ENCODE peak calls at places on chromosomes 11 and 22, in ten cellular contexts. One of them, this sample, is unnamed.

GRCh38 chr22:49934891-49935557 is 16.6 kb downstream of the CRELD2 start:
- DNase-seq in activated CD4-positive, CD25-positive, alpha-beta regulatory T cell: peak; percentile 74
- DNase-seq in Kasumi-1: peak; percentile 32
- DNase-seq in NB4: peak; percentile 66
- DNase-seq in A673: peak; percentile 86
- DNase-seq in GM23338: peak; percentile 86
- DNase-seq in amniotic stem cell: no peak
- DNase-seq in activated T-cell treated with anti-CD3 and anti-CD28 coated beads, Interleukin-2, amount 50 U/mL, for 48 hours: peak; percentile 95
- DNase-seq in breast epithelium: peak; percentile 81
- DNase-seq in occipital lobe: no peak
- DNase-seq in this sample: peak; percentile 89

GRCh38 chr11:11968511-11969280 is 39.7 kb downstream of the DKK3 start:
- DNase-seq in breast epithelium: no peak
- DNase-seq in activated T-cell treated with anti-CD3 and anti-CD28 coated beads, Interleukin-2, amount 50 U/mL, for 48 hours: no peak
- DNase-seq in activated CD4-positive, CD25-positive, alpha-beta regulatory T cell: no peak
- DNase-seq in Kasumi-1: no peak
- DNase-seq in GM23338: no peak
- DNase-seq in A673: peak; percentile 73
- DNase-seq in NB4: no peak
- DNase-seq in amniotic stem cell: no peak
- DNase-seq in occipital lobe: no peak
- DNase-seq in this sample: no peak

GRCh38 chr22:50008151-50009040 is 4.2 kb downstream of the IL17REL start:
- DNase-seq in amniotic stem cell: no peak
- DNase-seq in breast epithelium: no peak
- DNase-seq in Kasumi-1: no peak
- DNase-seq in activated T-cell treated with anti-CD3 and anti-CD28 coated beads, Interleukin-2, amount 50 U/mL, for 48 hours: no peak
- DNase-seq in GM23338: peak; percentile 43
- DNase-seq in occipital lobe: no peak
- DNase-seq in activated CD4-positive, CD25-positive, alpha-beta regulatory T cell: no peak
- DNase-seq in NB4: no peak
- DNase-seq in A673: no peak
- DNase-seq in this sample: no peak

GRCh38 chr11:11044137-11044855 is 186.4 kb upstream of the ZBED5 start:
- DNase-seq in breast epithelium: no peak
- DNase-seq in activated T-cell treated with anti-CD3 and anti-CD28 coated beads, Interleukin-2, amount 50 U/mL, for 48 hours: no peak
- DNase-seq in occipital lobe: no peak
- DNase-seq in NB4: no peak
- DNase-seq in activated CD4-positive, CD25-positive, alpha-beta regulatory T cell: no peak
- DNase-seq in amniotic stem cell: no peak
- DNase-seq in Kasumi-1: no peak
- DNase-seq in GM23338: no peak
- DNase-seq in A673: no peak
- DNase-seq in this sample: no peak

GRCh38 chr22:46453006-46453828 is 84.2 kb downstream of the CELSR1 start:
- DNase-seq in GM23338: no peak
- DNase-seq in breast epithelium: no peak
- DNase-seq in Kasumi-1: no peak
- DNase-seq in activated CD4-positive, CD25-positive, alpha-beta regulatory T cell: no peak
- DNase-seq in activated T-cell treated with anti-CD3 and anti-CD28 coated beads, Interleukin-2, amount 50 U/mL, for 48 hours: no peak
- DNase-seq in A673: no peak
- DNase-seq in NB4: no peak
- DNase-seq in occipital lobe: no peak
- DNase-seq in amniotic stem cell: no peak
- DNase-seq in this sample: no peak

GRCh38 chr22:16783930-16784354 is 41.3 kb downstream of the XKR3 start:
- DNase-seq in occipital lobe: no peak
- DNase-seq in activated CD4-positive, CD25-positive, alpha-beta regulatory T cell: no peak
- DNase-seq in GM23338: peak; percentile 71
- DNase-seq in NB4: peak; percentile 18
- DNase-seq in amniotic stem cell: no peak
- DNase-seq in Kasumi-1: peak; percentile 27
- DNase-seq in activated T-cell treated with anti-CD3 and anti-CD28 coated beads, Interleukin-2, amount 50 U/mL, for 48 hours: no peak
- DNase-seq in breast epithelium: no peak
- DNase-seq in A673: peak; percentile 7
- DNase-seq in this sample: no peak

GRCh38 chr11:115912484-115912945 is 408.3 kb upstream of the CADM1 start:
- DNase-seq in breast epithelium: no peak
- DNase-seq in GM23338: peak; percentile 62
- DNase-seq in A673: no peak
- DNase-seq in amniotic stem cell: no peak
- DNase-seq in NB4: no peak
- DNase-seq in occipital lobe: no peak
- DNase-seq in activated CD4-positive, CD25-positive, alpha-beta regulatory T cell: no peak
- DNase-seq in Kasumi-1: no peak
- DNase-seq in activated T-cell treated with anti-CD3 and anti-CD28 coated beads, Interleukin-2, amount 50 U/mL, for 48 hours: no peak
- DNase-seq in this sample: no peak

GRCh38 chr11:98564881-98565280 is 455.9 kb upstream of the CNTN5 start:
- DNase-seq in breast epithelium: no peak
- DNase-seq in A673: no peak
- DNase-seq in Kasumi-1: no peak
- DNase-seq in occipital lobe: no peak
- DNase-seq in GM23338: no peak
- DNase-seq in activated CD4-positive, CD25-positive, alpha-beta regulatory T cell: no peak
- DNase-seq in amniotic stem cell: no peak
- DNase-seq in NB4: no peak
- DNase-seq in activated T-cell treated with anti-CD3 and anti-CD28 coated beads, Interleukin-2, amount 50 U/mL, for 48 hours: no peak
- DNase-seq in this sample: no peak

GRCh38 chr11:31987118-31988005 is 103.5 kb upstream of the RCN1 start:
- DNase-seq in breast epithelium: no peak
- DNase-seq in occipital lobe: no peak
- DNase-seq in activated CD4-positive, CD25-positive, alpha-beta regulatory T cell: no peak
- DNase-seq in Kasumi-1: no peak
- DNase-seq in amniotic stem cell: no peak
- DNase-seq in NB4: no peak
- DNase-seq in A673: peak; percentile 60
- DNase-seq in GM23338: peak; percentile 79
- DNase-seq in activated T-cell treated with anti-CD3 and anti-CD28 coated beads, Interleukin-2, amount 50 U/mL, for 48 hours: no peak
- DNase-seq in this sample: no peak

GRCh38 chr11:68677432-68677831 is 6.9 kb upstream of the GAL start:
- DNase-seq in occipital lobe: no peak
- DNase-seq in activated CD4-positive, CD25-positive, alpha-beta regulatory T cell: no peak
- DNase-seq in amniotic stem cell: no peak
- DNase-seq in breast epithelium: peak; percentile 17
- DNase-seq in A673: peak; percentile 18
- DNase-seq in NB4: peak; percentile 85
- DNase-seq in activated T-cell treated with anti-CD3 and anti-CD28 coated beads, Interleukin-2, amount 50 U/mL, for 48 hours: no peak
- DNase-seq in Kasumi-1: no peak
- DNase-seq in GM23338: peak; percentile 44
- DNase-seq in this sample: no peak

GRCh38 chr11:123173040-123173855 is 21.8 kb downstream of the CLMP start:
- DNase-seq in occipital lobe: no peak
- DNase-seq in breast epithelium: no peak
- DNase-seq in Kasumi-1: no peak
- DNase-seq in GM23338: no peak
- DNase-seq in amniotic stem cell: peak; percentile 88
- DNase-seq in A673: peak; percentile 62
- DNase-seq in activated T-cell treated with anti-CD3 and anti-CD28 coated beads, Interleukin-2, amount 50 U/mL, for 48 hours: no peak
- DNase-seq in NB4: peak; percentile 46
- DNase-seq in activated CD4-positive, CD25-positive, alpha-beta regulatory T cell: no peak
- DNase-seq in this sample: no peak

GRCh38 chr22:23315341-23315917 is 135.1 kb downstream of the BCR start:
- DNase-seq in activated CD4-positive, CD25-positive, alpha-beta regulatory T cell: peak; percentile 27
- DNase-seq in activated T-cell treated with anti-CD3 and anti-CD28 coated beads, Interleukin-2, amount 50 U/mL, for 48 hours: peak; percentile 80
- DNase-seq in breast epithelium: peak; percentile 72
- DNase-seq in A673: peak; percentile 73
- DNase-seq in occipital lobe: no peak
- DNase-seq in Kasumi-1: peak; percentile 40
- DNase-seq in amniotic stem cell: peak; percentile 12
- DNase-seq in NB4: peak; percentile 53
- DNase-seq in GM23338: peak; percentile 67
- DNase-seq in this sample: peak; percentile 43

GRCh38 chr22:17117890-17118289 is 3.3 kb downstream of the TMEM121B start:
- DNase-seq in A673: no peak
- DNase-seq in breast epithelium: no peak
- DNase-seq in Kasumi-1: peak; percentile 92
- DNase-seq in NB4: peak; percentile 69
- DNase-seq in activated T-cell treated with anti-CD3 and anti-CD28 coated beads, Interleukin-2, amount 50 U/mL, for 48 hours: no peak
- DNase-seq in GM23338: no peak
- DNase-seq in occipital lobe: no peak
- DNase-seq in amniotic stem cell: no peak
- DNase-seq in activated CD4-positive, CD25-positive, alpha-beta regulatory T cell: no peak
- DNase-seq in this sample: no peak

GRCh38 chr22:31866918-31867317 is 77.4 kb upstream of the YWHAH start:
- DNase-seq in GM23338: no peak
- DNase-seq in A673: no peak
- DNase-seq in NB4: no peak
- DNase-seq in breast epithelium: no peak
- DNase-seq in amniotic stem cell: no peak
- DNase-seq in occipital lobe: no peak
- DNase-seq in activated CD4-positive, CD25-positive, alpha-beta regulatory T cell: no peak
- DNase-seq in activated T-cell treated with anti-CD3 and anti-CD28 coated beads, Interleukin-2, amount 50 U/mL, for 48 hours: no peak
- DNase-seq in Kasumi-1: no peak
- DNase-seq in this sample: no peak

GRCh38 chr11:57680552-57680874 is 12.6 kb downstream of the ZDHHC5 start:
- DNase-seq in activated T-cell treated with anti-CD3 and anti-CD28 coated beads, Interleukin-2, amount 50 U/mL, for 48 hours: no peak
- DNase-seq in Kasumi-1: no peak
- DNase-seq in breast epithelium: no peak
- DNase-seq in activated CD4-positive, CD25-positive, alpha-beta regulatory T cell: no peak
- DNase-seq in occipital lobe: no peak
- DNase-seq in amniotic stem cell: no peak
- DNase-seq in GM23338: no peak
- DNase-seq in A673: peak; percentile 45
- DNase-seq in NB4: no peak
- DNase-seq in this sample: no peak

GRCh38 chr11:93194673-93195291 is 3.0 kb downstream of the SLC36A4 start:
- DNase-seq in activated CD4-positive, CD25-positive, alpha-beta regulatory T cell: no peak
- DNase-seq in occipital lobe: no peak
- DNase-seq in activated T-cell treated with anti-CD3 and anti-CD28 coated beads, Interleukin-2, amount 50 U/mL, for 48 hours: no peak
- DNase-seq in breast epithelium: no peak
- DNase-seq in GM23338: no peak
- DNase-seq in amniotic stem cell: no peak
- DNase-seq in A673: no peak
- DNase-seq in NB4: peak; percentile 40
- DNase-seq in Kasumi-1: no peak
- DNase-seq in this sample: no peak

GRCh38 chr11:4068962-4069361 is 25.6 kb upstream of the RRM1 start:
- DNase-seq in activated CD4-positive, CD25-positive, alpha-beta regulatory T cell: no peak
- DNase-seq in GM23338: no peak
- DNase-seq in Kasumi-1: peak; percentile 49
- DNase-seq in A673: no peak
- DNase-seq in NB4: no peak
- DNase-seq in activated T-cell treated with anti-CD3 and anti-CD28 coated beads, Interleukin-2, amount 50 U/mL, for 48 hours: no peak
- DNase-seq in occipital lobe: no peak
- DNase-seq in amniotic stem cell: no peak
- DNase-seq in breast epithelium: no peak
- DNase-seq in this sample: no peak

GRCh38 chr11:102079625-102080024 is 30.6 kb upstream of the YAP1 start:
- DNase-seq in NB4: no peak
- DNase-seq in GM23338: no peak
- DNase-seq in occipital lobe: no peak
- DNase-seq in amniotic stem cell: no peak
- DNase-seq in activated CD4-positive, CD25-positive, alpha-beta regulatory T cell: no peak
- DNase-seq in Kasumi-1: no peak
- DNase-seq in A673: no peak
- DNase-seq in breast epithelium: no peak
- DNase-seq in activated T-cell treated with anti-CD3 and anti-CD28 coated beads, Interleukin-2, amount 50 U/mL, for 48 hours: no peak
- DNase-seq in this sample: no peak

GRCh38 chr11:106017088-106017487 is 5.0 kb downstream of the MSANTD4 start:
- DNase-seq in GM23338: no peak
- DNase-seq in activated T-cell treated with anti-CD3 and anti-CD28 coated beads, Interleukin-2, amount 50 U/mL, for 48 hours: no peak
- DNase-seq in activated CD4-positive, CD25-positive, alpha-beta regulatory T cell: no peak
- DNase-seq in occipital lobe: no peak
- DNase-seq in amniotic stem cell: no peak
- DNase-seq in A673: no peak
- DNase-seq in breast epithelium: no peak
- DNase-seq in Kasumi-1: no peak
- DNase-seq in NB4: no peak
- DNase-seq in this sample: no peak

GRCh38 chr11:129785383-129786111 is 30.1 kb upstream of the TMEM45B start:
- DNase-seq in Kasumi-1: peak; percentile 37
- DNase-seq in breast epithelium: no peak
- DNase-seq in amniotic stem cell: no peak
- DNase-seq in NB4: peak; percentile 67
- DNase-seq in A673: peak; percentile 45
- DNase-seq in activated T-cell treated with anti-CD3 and anti-CD28 coated beads, Interleukin-2, amount 50 U/mL, for 48 hours: no peak
- DNase-seq in activated CD4-positive, CD25-positive, alpha-beta regulatory T cell: no peak
- DNase-seq in GM23338: peak; percentile 39
- DNase-seq in occipital lobe: no peak
- DNase-seq in this sample: no peak

GRCh38 chr11:42043312-42043711 is 583.9 kb upstream of the LRRC4C start:
- DNase-seq in GM23338: no peak
- DNase-seq in A673: no peak
- DNase-seq in occipital lobe: no peak
- DNase-seq in breast epithelium: no peak
- DNase-seq in activated CD4-positive, CD25-positive, alpha-beta regulatory T cell: no peak
- DNase-seq in NB4: no peak
- DNase-seq in amniotic stem cell: no peak
- DNase-seq in activated T-cell treated with anti-CD3 and anti-CD28 coated beads, Interleukin-2, amount 50 U/mL, for 48 hours: no peak
- DNase-seq in Kasumi-1: no peak
- DNase-seq in this sample: no peak

GRCh38 chr11:71263391-71263790 is 11.0 kb upstream of the SHANK2 start:
- DNase-seq in Kasumi-1: no peak
- DNase-seq in NB4: no peak
- DNase-seq in activated CD4-positive, CD25-positive, alpha-beta regulatory T cell: no peak
- DNase-seq in amniotic stem cell: no peak
- DNase-seq in activated T-cell treated with anti-CD3 and anti-CD28 coated beads, Interleukin-2, amount 50 U/mL, for 48 hours: no peak
- DNase-seq in breast epithelium: no peak
- DNase-seq in occipital lobe: no peak
- DNase-seq in GM23338: no peak
- DNase-seq in A673: no peak
- DNase-seq in this sample: no peak

GRCh38 chr11:117189941-117190544 is 9.1 kb upstream of the TAGLN start:
- DNase-seq in amniotic stem cell: no peak
- DNase-seq in A673: no peak
- DNase-seq in activated T-cell treated with anti-CD3 and anti-CD28 coated beads, Interleukin-2, amount 50 U/mL, for 48 hours: no peak
- DNase-seq in activated CD4-positive, CD25-positive, alpha-beta regulatory T cell: no peak
- DNase-seq in Kasumi-1: no peak
- DNase-seq in occipital lobe: no peak
- DNase-seq in GM23338: no peak
- DNase-seq in NB4: peak; percentile 25
- DNase-seq in breast epithelium: peak; percentile 27
- DNase-seq in this sample: no peak

GRCh38 chr11:130897262-130898182 is 18.8 kb downstream of the SNX19 start:
- DNase-seq in occipital lobe: no peak
- DNase-seq in breast epithelium: peak; percentile 70
- DNase-seq in amniotic stem cell: no peak
- DNase-seq in NB4: no peak
- DNase-seq in GM23338: no peak
- DNase-seq in A673: no peak
- DNase-seq in activated T-cell treated with anti-CD3 and anti-CD28 coated beads, Interleukin-2, amount 50 U/mL, for 48 hours: no peak
- DNase-seq in Kasumi-1: no peak
- DNase-seq in activated CD4-positive, CD25-positive, alpha-beta regulatory T cell: no peak
- DNase-seq in this sample: no peak

GRCh38 chr22:48198489-48199459 is 1436.3 kb downstream of the TBC1D22A start:
- DNase-seq in Kasumi-1: no peak
- DNase-seq in GM23338: peak; percentile 34
- DNase-seq in NB4: no peak
- DNase-seq in breast epithelium: no peak
- DNase-seq in amniotic stem cell: no peak
- DNase-seq in activated CD4-positive, CD25-positive, alpha-beta regulatory T cell: no peak
- DNase-seq in activated T-cell treated with anti-CD3 and anti-CD28 coated beads, Interleukin-2, amount 50 U/mL, for 48 hours: no peak
- DNase-seq in occipital lobe: no peak
- DNase-seq in A673: no peak
- DNase-seq in this sample: no peak

GRCh38 chr11:76768091-76769047 is 14.8 kb upstream of the TSKU start:
- DNase-seq in occipital lobe: no peak
- DNase-seq in activated CD4-positive, CD25-positive, alpha-beta regulatory T cell: no peak
- DNase-seq in NB4: peak; percentile 96
- DNase-seq in Kasumi-1: peak; percentile 97
- DNase-seq in amniotic stem cell: no peak
- DNase-seq in GM23338: no peak
- DNase-seq in breast epithelium: peak; percentile 62
- DNase-seq in A673: peak; percentile 61
- DNase-seq in activated T-cell treated with anti-CD3 and anti-CD28 coated beads, Interleukin-2, amount 50 U/mL, for 48 hours: no peak
- DNase-seq in this sample: no peak

GRCh38 chr11:29507381-29507780 is 509.4 kb downstream of the KCNA4 start:
- DNase-seq in Kasumi-1: no peak
- DNase-seq in breast epithelium: no peak
- DNase-seq in NB4: no peak
- DNase-seq in amniotic stem cell: no peak
- DNase-seq in A673: no peak
- DNase-seq in activated CD4-positive, CD25-positive, alpha-beta regulatory T cell: no peak
- DNase-seq in GM23338: no peak
- DNase-seq in occipital lobe: no peak
- DNase-seq in activated T-cell treated with anti-CD3 and anti-CD28 coated beads, Interleukin-2, amount 50 U/mL, for 48 hours: no peak
- DNase-seq in this sample: no peak

GRCh38 chr11:38680166-38680565 is 2082.1 kb upstream of the RAG2 start:
- DNase-seq in amniotic stem cell: no peak
- DNase-seq in occipital lobe: no peak
- DNase-seq in breast epithelium: no peak
- DNase-seq in GM23338: no peak
- DNase-seq in A673: no peak
- DNase-seq in activated CD4-positive, CD25-positive, alpha-beta regulatory T cell: no peak
- DNase-seq in NB4: no peak
- DNase-seq in Kasumi-1: no peak
- DNase-seq in activated T-cell treated with anti-CD3 and anti-CD28 coated beads, Interleukin-2, amount 50 U/mL, for 48 hours: no peak
- DNase-seq in this sample: no peak

This sample was measured in T-helper 17 cell.